ENCODE peak calls at places on chromosomes 5 and 9, in seven cellular contexts. C is CD8-positive, alpha-beta T cell; E is HepG2; J is ascending aorta; W is uterus; D is IMR-90; Q is WERI-Rb-1. L is an unnamed sample. For H3K27me3, the result is how much of the 10 kb centered on the place peaks cover.

GRCh38 chr5:146645382-146645781 is 129.4 kb upstream of the GPR151 start:
- DNase-seq in C (no peak), E (no peak), J (no peak), W (no peak), D (no peak), Q (no peak), L (no peak)

GRCh38 chr5:474826-475661 is 32.1 kb downstream of the EXOC3 start:
- DNase-seq in C (no peak), E (no peak), J (no peak), W (no peak), D (peak), Q (peak), L (no peak)

GRCh38 chr5:112948455-112948854 is 26.4 kb upstream of the REEP5 start:
- DNase-seq in C (no peak), E (no peak), J (no peak), W (no peak), D (no peak), Q (no peak), L (no peak)

GRCh38 chr9:76215066-76215465 is 179.2 kb downstream of the RFK start:
- DNase-seq in C (no peak), E (no peak), J (no peak), W (no peak), D (peak), Q (no peak), L (no peak)

GRCh38 chr5:181207214-181207959 is 2.4 kb upstream of the TRIM7 start:
- DNase-seq in C (peak), E (peak), J (peak), W (peak), D (peak), Q (peak), L (peak)

GRCh38 chr9:136608331-136609159 is 54.2 kb upstream of the EGFL7 start:
- DNase-seq in C (no peak), E (no peak), J (no peak), W (no peak), D (no peak), Q (no peak), L (no peak)

GRCh38 chr9:89879276-89879675 is 274.5 kb downstream of the GADD45G start:
- DNase-seq in C (no peak), E (no peak), J (peak), W (peak), D (no peak), Q (no peak), L (no peak)

GRCh38 chr9:119500072-119500771 is 131.0 kb upstream of the BRINP1 start:
- DNase-seq in C (no peak), E (no peak), J (no peak), W (no peak), D (no peak), Q (no peak), L (no peak)

GRCh38 chr9:81391457-81391825 is 297.9 kb downstream of the TLE1 start:
- DNase-seq in C (no peak), E (no peak), J (no peak), W (no peak), D (no peak), Q (no peak), L (no peak)

GRCh38 chr5:80481019-80481893 is 6.6 kb upstream of the FAM151B start:
- DNase-seq in C (no peak), E (peak), J (no peak), W (no peak), D (peak), Q (peak), L (peak)

GRCh38 chr5:96577909-96578308 is 84.3 kb upstream of the CAST start:
- DNase-seq in C (no peak), E (no peak), J (no peak), W (no peak), D (peak), Q (no peak), L (no peak)

GRCh38 chr5:128536229-128536860 is 1.7 kb downstream of the FBN2 start:
- DNase-seq in C (no peak), E (no peak), J (no peak), W (no peak), D (peak), Q (no peak), L (no peak)

GRCh38 chr5:67094476-67095300 is 101.9 kb downstream of the CD180 start:
- DNase-seq in C (no peak), E (peak), J (no peak), W (peak), D (peak), Q (peak), L (no peak)

GRCh38 chr5:150473673-150474358 is 24.3 kb upstream of the RPS14 start:
- DNase-seq in C (no peak), E (peak), J (no peak), W (no peak), D (peak), Q (no peak), L (peak)

GRCh38 chr5:40762716-40763115 is 7.0 kb upstream of the TTC33 start:
- DNase-seq in C (no peak), E (no peak), J (no peak), W (no peak), D (peak), Q (no peak), L (no peak)

GRCh38 chr9:114004221-114004716 is 73.8 kb downstream of the AMBP start:
- DNase-seq in C (no peak), E (no peak), J (peak), W (peak), D (no peak), Q (peak), L (no peak)

GRCh38 chr9:119257592-119257991 is 111.6 kb downstream of the BRINP1 start:
- DNase-seq in C (no peak), E (no peak), J (no peak), W (no peak), D (no peak), Q (no peak), L (no peak)

GRCh38 chr5:13783731-13784130 is 160.8 kb downstream of the DNAH5 start:
- DNase-seq in C (no peak), E (no peak), J (no peak), W (no peak), D (no peak), Q (no peak), L (no peak)

GRCh38 chr9:118395415-118395814 is 691.2 kb downstream of the TLR4 start:
- DNase-seq in C (no peak), E (no peak), J (no peak), W (no peak), D (no peak), Q (no peak), L (no peak)

GRCh38 chr5:100647461-100648230 is 112.5 kb downstream of the FAM174A start:
- DNase-seq in C (no peak), E (no peak), J (no peak), W (peak), D (no peak), Q (no peak), L (no peak)

GRCh38 chr5:2701592-2701991 is 49.9 kb downstream of the IRX2 start:
- DNase-seq in C (no peak), E (no peak), J (peak), W (no peak), D (no peak), Q (no peak), L (no peak)

GRCh38 chr5:2703615-2704014 is 47.9 kb downstream of the IRX2 start:
- DNase-seq in C (no peak), E (no peak), J (no peak), W (no peak), D (no peak), Q (no peak), L (no peak)

GRCh38 chr5:2702096-2702879 is 49.2 kb downstream of the IRX2 start:
- DNase-seq in C (no peak), E (no peak), J (no peak), W (no peak), D (no peak), Q (no peak), L (no peak)

GRCh38 chr5:2704111-2704510 is 47.4 kb downstream of the IRX2 start:
- DNase-seq in C (no peak), E (no peak), J (no peak), W (no peak), D (no peak), Q (peak), L (no peak)

DNA sequence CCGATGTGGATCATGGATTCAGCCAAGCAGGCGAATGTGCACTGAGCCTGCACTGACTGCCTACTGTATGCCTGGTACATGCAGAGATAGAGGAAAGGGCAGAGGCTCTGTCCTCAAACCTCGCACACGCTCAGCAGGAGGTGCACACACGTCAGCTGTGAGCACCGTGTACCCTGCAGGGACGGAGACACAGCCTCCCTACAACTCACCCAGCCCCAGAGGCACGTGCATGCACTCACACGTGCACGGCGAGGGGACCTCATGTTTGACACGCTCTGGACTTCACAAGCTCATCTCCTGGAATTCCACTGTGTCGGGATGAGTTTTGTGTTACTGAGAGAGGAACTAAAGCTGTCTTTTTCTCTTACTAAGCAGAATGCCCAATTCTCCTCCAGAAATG is 48.4 kb downstream of the IRX2 start:
- DNase-seq in C (no peak), E (no peak), J (no peak), W (no peak), D (no peak), Q (no peak), L (no peak)
- H3K27me3 ChIP-seq in C (under half), E (under half), J (under half), W (under half), D (under half), Q (under half), L (under half)

GRCh38 chr5:19401032-19401431 is 587.0 kb downstream of the CDH18 start:
- DNase-seq in C (no peak), E (no peak), J (no peak), W (no peak), D (no peak), Q (no peak), L (peak)
- TF ChIP-seq CTCF in C (no peak), E (no peak), J (no peak), W (no peak), D (no peak), Q (no peak), L (no peak)

GRCh38 chr5:15601853-15602252 is 101.9 kb downstream of the FBXL7 start:
- DNase-seq in C (no peak), E (no peak), J (no peak), W (no peak), D (no peak), Q (no peak), L (no peak)

GRCh38 chr5:15607076-15607475 is 107.1 kb downstream of the FBXL7 start:
- DNase-seq in C (no peak), E (no peak), J (no peak), W (no peak), D (no peak), Q (no peak), L (no peak)

GRCh38 chr5:15609076-15609725 is 109.2 kb downstream of the FBXL7 start:
- DNase-seq in C (no peak), E (no peak), J (no peak), W (no peak), D (no peak), Q (no peak), L (no peak)

GRCh38 chr5:15601274-15601673 is 101.3 kb downstream of the FBXL7 start:
- DNase-seq in C (no peak), E (no peak), J (no peak), W (no peak), D (peak), Q (peak), L (no peak)

DNA sequence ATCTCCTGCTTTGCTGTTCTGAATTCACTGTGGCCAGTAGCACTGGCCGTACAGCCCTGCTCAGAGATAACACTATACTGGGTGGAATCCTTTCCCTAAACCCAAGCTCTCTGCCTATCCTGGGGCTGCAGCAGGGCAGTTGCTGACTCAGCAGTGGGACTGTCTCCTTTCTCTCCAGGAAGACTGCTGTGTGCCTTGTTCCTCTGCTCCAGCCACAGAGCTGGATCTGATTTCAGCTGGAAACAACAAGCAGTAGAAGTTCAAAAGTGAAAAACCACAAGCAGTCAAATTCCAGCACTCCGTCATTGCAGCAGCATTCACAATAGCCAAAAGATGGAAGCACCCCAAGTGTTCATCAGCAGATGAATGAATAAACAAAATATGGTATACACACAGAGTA is 105.0 kb downstream of the FBXL7 start:
- DNase-seq in C (no peak), E (no peak), J (no peak), W (no peak), D (peak), Q (no peak), L (no peak)
- H3K27me3 ChIP-seq in C (under half), E (under half), J (under half), W (under half), D (under half), Q (under half), L (under half)

GRCh38 chr5:123367739-123368138 is 55.5 kb downstream of the CEP120 start:
- DNase-seq in C (no peak), E (no peak), J (no peak), W (no peak), D (peak), Q (no peak), L (no peak)
- TF ChIP-seq CTCF in C (peak), E (peak), J (no peak), W (peak), D (peak), Q (no peak), L (no peak)

GRCh38 chr9:96171749-96172148 is 130.2 kb downstream of the HSD17B3 start:
- DNase-seq in C (no peak), E (no peak), J (no peak), W (no peak), D (no peak), Q (no peak), L (no peak)

GRCh38 chr9:96169901-96170300 is 132.1 kb downstream of the HSD17B3 start:
- DNase-seq in C (no peak), E (no peak), J (no peak), W (no peak), D (no peak), Q (no peak), L (no peak)

GRCh38 chr9:96173640-96174039 is 128.3 kb downstream of the HSD17B3 start:
- DNase-seq in C (no peak), E (no peak), J (no peak), W (no peak), D (no peak), Q (no peak), L (no peak)

GRCh38 chr9:96175001-96175400 is 127.0 kb downstream of the HSD17B3 start:
- DNase-seq in C (no peak), E (peak), J (no peak), W (no peak), D (no peak), Q (no peak), L (peak)

DNA sequence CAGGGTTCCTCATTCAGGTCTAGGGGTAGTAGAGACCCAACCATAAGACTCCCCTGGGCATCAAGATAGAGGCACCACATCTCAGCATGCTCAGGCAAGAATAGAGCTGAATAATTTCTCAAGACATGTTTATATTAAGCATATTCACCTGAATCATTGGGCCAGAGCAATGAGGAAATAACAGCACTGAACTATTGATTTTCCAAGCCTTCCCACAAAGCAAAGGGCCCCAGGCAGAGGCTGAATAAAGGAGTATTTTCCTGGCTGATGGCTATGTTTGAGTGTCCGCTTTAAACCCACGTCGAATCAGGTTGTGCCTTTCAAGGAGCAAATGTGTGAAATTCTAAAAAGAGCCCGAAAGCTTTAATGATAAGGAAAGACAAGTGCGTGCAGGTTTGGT is 129.2 kb downstream of the HSD17B3 start:
- DNase-seq in C (no peak), E (no peak), J (no peak), W (no peak), D (no peak), Q (no peak), L (no peak)
- H3K27me3 ChIP-seq in C (under half), E (under half), J (under half), W (under half), D (under half), Q (under half), L (under half)